ENCODE peak calls at places on chromosome 7, in five cellular contexts. Q is ovary, D is left colon, X is T-helper 1 cell, F is CMK. S is an unnamed sample.

GRCh38 chr7:149495785-149496641 is 1.6 kb downstream of the ZNF746 start:
- DNase-seq in F (no peak), Q (peak), X (no peak), D (peak), S (peak)

GRCh38 chr7:2253525-2254244 is 11.7 kb downstream of the NUDT1 start:
- DNase-seq in Q (no peak), D (no peak), X (no peak), F (no peak), S (no peak)

GRCh38 chr7:159108491-159108890 is 36.2 kb downstream of the VIPR2 start:
- DNase-seq in F (no peak), D (no peak), X (no peak), Q (peak), S (no peak)

GRCh38 chr7:21426286-21426957 is 1.5 kb upstream of the SP4 start:
- DNase-seq in D (no peak), Q (no peak), X (no peak), F (no peak), S (no peak)

GRCh38 chr7:106205621-106206222 is 79.1 kb downstream of the NAMPT start:
- DNase-seq in X (no peak), F (no peak), D (no peak), Q (no peak), S (peak)

GRCh38 chr7:87570178-87570577 is 30.5 kb downstream of the ABCB1 start:
- DNase-seq in Q (no peak), F (no peak), D (no peak), X (no peak), S (no peak)

GRCh38 chr7:20240080-20240926 is 23.1 kb upstream of the MACC1 start:
- DNase-seq in D (no peak), X (no peak), F (no peak), Q (no peak), S (no peak)

GRCh38 chr7:14195896-14196295 is 206.4 kb upstream of the ETV1 start:
- DNase-seq in F (no peak), Q (no peak), D (no peak), X (no peak), S (no peak)

GRCh38 chr7:44180631-44181030 is 8.6 kb downstream of the GCK start:
- DNase-seq in X (no peak), F (no peak), Q (no peak), D (no peak), S (no peak)

GRCh38 chr7:45977256-45977655 is 56.2 kb upstream of the IGFBP3 start:
- DNase-seq in D (no peak), Q (no peak), X (no peak), F (no peak), S (no peak)